ENCODE peak calls at places on chromosomes 16 and 17, in four cellular contexts. N, S, C and Y are unnamed samples.

GRCh38 chr16:53249331-53249730 is 184.9 kb upstream of the RBL2 start:
- DNase-seq in N (no peak), S (no peak), C (no peak), Y (no peak)

GRCh38 chr17:20074489-20074888 is 65.3 kb downstream of the SPECC1 start:
- DNase-seq in N (no peak), S (no peak), C (no peak), Y (peak)

GRCh38 chr16:27340654-27341053 is 26.9 kb downstream of the IL4R start:
- DNase-seq in N (no peak), S (no peak), C (no peak), Y (no peak)

GRCh38 chr17:17792551-17793377 is 44.0 kb downstream of the SREBF1 start:
- DNase-seq in N (no peak), S (no peak), C (peak), Y (peak)

GRCh38 chr17:33732116-33732515 is 439.0 kb upstream of the ASIC2 start:
- DNase-seq in N (no peak), S (peak), C (peak), Y (peak)

GRCh38 chr17:7132511-7133094 is 18.0 kb upstream of the ASGR2 start:
- DNase-seq in N (no peak), S (peak), C (peak), Y (peak)

GRCh38 chr17:28320215-28321061 is 1.4 kb downstream of the TMEM97 start:
- DNase-seq in N (no peak), S (no peak), C (no peak), Y (no peak)

GRCh38 chr17:59558039-59558438 is 7.4 kb upstream of the DHX40 start:
- DNase-seq in N (no peak), S (no peak), C (no peak), Y (no peak)

GRCh38 chr17:70089513-70090148 is 14.6 kb downstream of the KCNJ16 start:
- DNase-seq in N (no peak), S (no peak), C (no peak), Y (no peak)

GRCh38 chr16:2465653-2466415 is 5.3 kb upstream of the NTN3 start:
- DNase-seq in N (no peak), S (no peak), C (peak), Y (no peak)
- TF ChIP-seq CTCF in N (peak), S (peak), C (peak), Y (peak)

DNA sequence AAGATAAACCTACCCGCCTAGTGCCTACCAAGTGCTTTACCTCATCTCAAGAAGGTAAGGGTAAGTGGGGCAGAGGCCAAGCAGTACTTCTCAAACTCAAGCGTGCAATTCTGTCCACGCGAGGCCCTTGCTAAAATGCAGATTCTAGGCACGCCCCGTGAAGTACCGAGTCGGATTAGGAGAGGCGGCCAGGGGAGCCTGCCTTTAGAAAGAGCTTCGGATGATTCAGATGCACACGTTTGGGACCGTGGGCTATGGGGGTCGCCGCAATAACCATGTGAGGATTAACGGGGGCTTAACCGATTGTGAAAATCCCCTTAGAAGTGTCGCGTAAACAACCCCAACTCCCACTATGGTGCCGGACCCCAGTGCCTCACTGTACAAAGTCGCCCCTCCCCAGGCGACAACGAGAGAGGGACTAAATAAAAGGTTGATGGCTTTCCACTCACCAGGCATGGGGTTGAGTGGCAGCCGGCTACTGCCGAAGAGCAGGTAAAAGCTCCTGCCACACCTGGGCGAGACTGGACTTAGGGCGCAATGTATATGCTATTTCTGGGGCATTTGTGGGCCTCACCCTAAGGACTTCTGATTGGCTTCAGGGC is 681 bp upstream of the SP2 start:
- DNase-seq in N (no peak), S (peak), C (no peak), Y (peak)
- H3K4me3 ChIP-seq in N (peak), S (peak), C (peak), Y (peak)

GRCh38 chr17:77471984-77472836 is 331.4 kb downstream of the SEC14L1 start:
- DNase-seq in N (no peak), S (peak), C (peak), Y (peak)
- TF ChIP-seq CTCF in N (no peak), S (no peak), C (no peak), Y (no peak)

DNA sequence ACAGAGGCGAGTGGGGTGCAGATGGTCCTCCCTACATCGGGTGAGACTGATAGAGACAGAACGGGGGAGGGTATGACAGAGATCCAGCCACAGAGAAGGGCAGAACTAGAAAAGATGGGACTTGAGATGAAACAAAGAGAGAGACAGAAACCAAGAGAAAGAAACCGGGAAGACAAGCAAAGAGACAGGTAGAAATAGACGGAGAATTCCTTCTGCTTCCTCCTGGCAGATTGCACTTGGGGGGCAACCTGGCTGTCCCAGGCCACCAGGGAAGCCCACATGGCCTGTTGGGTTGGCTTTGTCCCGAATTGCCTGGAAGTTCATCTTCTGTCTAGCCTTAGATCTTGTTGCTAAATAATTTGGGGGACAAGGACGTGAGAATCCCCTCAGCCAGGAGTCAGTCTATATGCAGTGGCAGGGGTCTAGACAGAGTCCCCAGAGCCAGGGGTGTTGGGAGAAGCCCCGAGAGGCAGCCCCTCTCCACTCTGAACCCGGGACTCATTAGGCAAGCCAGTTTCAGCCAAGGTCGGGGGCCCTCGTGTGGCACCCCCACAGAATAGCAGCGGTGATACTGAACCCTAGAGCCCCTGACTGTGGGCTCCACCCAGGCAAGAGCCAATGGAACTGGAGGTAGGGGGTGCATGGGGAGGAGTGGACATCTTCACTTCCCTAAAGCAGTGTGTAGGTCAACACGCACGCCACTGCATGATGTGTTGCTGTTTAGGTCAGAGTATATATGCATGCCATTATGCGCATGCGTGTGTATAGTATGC is 626 bp upstream of the TSPOAP1 start:
- DNase-seq in N (no peak), S (peak), C (peak), Y (peak)
- H3K4me3 ChIP-seq in N (no peak), S (peak), C (peak), Y (peak)